ENCODE peak calls at places on chromosomes 12 and 14, in ten cellular contexts. One of them, this sample, is unnamed.
A peak's percentile ranks its signal among the peaks of the same experiment; 100 is the strongest.

GRCh38 chr14:83463500-83464098 is 1929.9 kb upstream of the SEL1L start:
- DNase-seq in T-helper 2 cell: no peak
- DNase-seq in activated gamma-delta T cell treated with Interleukin-2 at 50 U/mL for 16 hours: no peak
- DNase-seq in WERI-Rb-1: peak; percentile 69
- DNase-seq in cardiac septum: no peak
- DNase-seq in KBM-7: peak; percentile 51
- DNase-seq in AG08395: peak; percentile 58
- DNase-seq in SK-N-SH: peak; percentile 7
- DNase-seq in cardiac fibroblast: peak; percentile 54
- DNase-seq in psoas muscle: no peak
- DNase-seq in this sample: peak; percentile 61

GRCh38 chr14:71400821-71401447 is 493.7 kb downstream of the PCNX1 start:
- DNase-seq in AG08395: no peak
- DNase-seq in KBM-7: peak; percentile 27
- DNase-seq in activated gamma-delta T cell treated with Interleukin-2 at 50 U/mL for 16 hours: no peak
- DNase-seq in psoas muscle: no peak
- DNase-seq in cardiac fibroblast: peak; percentile 47
- DNase-seq in SK-N-SH: no peak
- DNase-seq in T-helper 2 cell: no peak
- DNase-seq in cardiac septum: no peak
- DNase-seq in WERI-Rb-1: no peak
- DNase-seq in this sample: no peak

GRCh38 chr12:21939435-21939834 is 1.8 kb downstream of the ABCC9 start:
- DNase-seq in KBM-7: no peak
- DNase-seq in SK-N-SH: no peak
- DNase-seq in psoas muscle: no peak
- DNase-seq in cardiac septum: no peak
- DNase-seq in cardiac fibroblast: peak; percentile 71
- DNase-seq in WERI-Rb-1: no peak
- DNase-seq in AG08395: no peak
- DNase-seq in T-helper 2 cell: no peak
- DNase-seq in activated gamma-delta T cell treated with Interleukin-2 at 50 U/mL for 16 hours: no peak
- DNase-seq in this sample: no peak

GRCh38 chr14:91888641-91889476 is 21.5 kb upstream of the TC2N start:
- DNase-seq in psoas muscle: no peak
- DNase-seq in T-helper 2 cell: no peak
- DNase-seq in KBM-7: no peak
- DNase-seq in cardiac septum: no peak
- DNase-seq in WERI-Rb-1: peak; percentile 57
- DNase-seq in cardiac fibroblast: no peak
- DNase-seq in AG08395: peak; percentile 36
- DNase-seq in SK-N-SH: no peak
- DNase-seq in activated gamma-delta T cell treated with Interleukin-2 at 50 U/mL for 16 hours: no peak
- DNase-seq in this sample: no peak

GRCh38 chr12:13000935-13001724 is 1.1 kb upstream of the HEBP1 start:
- DNase-seq in WERI-Rb-1: peak; percentile 75
- DNase-seq in KBM-7: peak; percentile 59
- DNase-seq in activated gamma-delta T cell treated with Interleukin-2 at 50 U/mL for 16 hours: peak; percentile 25
- DNase-seq in T-helper 2 cell: peak; percentile 25
- DNase-seq in AG08395: peak; percentile 71
- DNase-seq in cardiac septum: peak; percentile 79
- DNase-seq in SK-N-SH: peak; percentile 93
- DNase-seq in psoas muscle: peak; percentile 58
- DNase-seq in cardiac fibroblast: peak; percentile 58
- DNase-seq in this sample: peak; percentile 51

GRCh38 chr12:108835860-108836634 is 21.3 kb downstream of the SSH1 start:
- DNase-seq in psoas muscle: no peak
- DNase-seq in SK-N-SH: no peak
- DNase-seq in T-helper 2 cell: no peak
- DNase-seq in cardiac fibroblast: no peak
- DNase-seq in cardiac septum: no peak
- DNase-seq in activated gamma-delta T cell treated with Interleukin-2 at 50 U/mL for 16 hours: no peak
- DNase-seq in AG08395: no peak
- DNase-seq in WERI-Rb-1: no peak
- DNase-seq in KBM-7: no peak
- DNase-seq in this sample: no peak

GRCh38 chr12:89893972-89894706 is 185.5 kb upstream of the ATP2B1 start:
- DNase-seq in activated gamma-delta T cell treated with Interleukin-2 at 50 U/mL for 16 hours: no peak
- DNase-seq in KBM-7: no peak
- DNase-seq in T-helper 2 cell: no peak
- DNase-seq in AG08395: peak; percentile 12
- DNase-seq in cardiac fibroblast: peak; percentile 71
- DNase-seq in SK-N-SH: no peak
- DNase-seq in cardiac septum: no peak
- DNase-seq in psoas muscle: no peak
- DNase-seq in WERI-Rb-1: no peak
- DNase-seq in this sample: no peak

GRCh38 chr12:132700212-132700913 is 10.3 kb upstream of the PGAM5 start:
- DNase-seq in cardiac fibroblast: peak; percentile 70
- DNase-seq in activated gamma-delta T cell treated with Interleukin-2 at 50 U/mL for 16 hours: no peak
- DNase-seq in KBM-7: no peak
- DNase-seq in SK-N-SH: no peak
- DNase-seq in WERI-Rb-1: no peak
- DNase-seq in AG08395: no peak
- DNase-seq in psoas muscle: no peak
- DNase-seq in T-helper 2 cell: no peak
- DNase-seq in cardiac septum: no peak
- DNase-seq in this sample: no peak

GRCh38 chr12:124764870-124765570 is 98.6 kb downstream of the SCARB1 start:
- DNase-seq in SK-N-SH: no peak
- DNase-seq in cardiac septum: no peak
- DNase-seq in psoas muscle: no peak
- DNase-seq in KBM-7: no peak
- DNase-seq in WERI-Rb-1: peak; percentile 43
- DNase-seq in activated gamma-delta T cell treated with Interleukin-2 at 50 U/mL for 16 hours: no peak
- DNase-seq in cardiac fibroblast: peak; percentile 97
- DNase-seq in AG08395: peak; percentile 87
- DNase-seq in T-helper 2 cell: no peak
- DNase-seq in this sample: no peak